ENCODE peak calls at places on chromosomes 2 and 18, in six cellular contexts. Z, L, W, J, X and P are unnamed samples. For H4K20me1, the result is how much of the 10 kb centered on the place peaks cover.

GRCh38 chr2:44742054-44742453 is 199.4 kb upstream of the SIX3 start:
- DNase-seq in Z (no peak), L (no peak), W (no peak), J (no peak), X (no peak), P (no peak)

GRCh38 chr2:189162566-189162965 is 17.0 kb downstream of the COL5A2 start:
- DNase-seq in Z (no peak), L (peak), W (no peak), J (no peak), X (no peak), P (peak)

GRCh38 chr2:67286981-67287759 is 110.0 kb upstream of the ETAA1 start:
- DNase-seq in Z (no peak), L (peak), W (no peak), J (no peak), X (no peak), P (no peak)

GRCh38 chr2:9681427-9681817 is 50.6 kb upstream of the YWHAQ start:
- DNase-seq in Z (no peak), L (no peak), W (peak), J (no peak), X (no peak), P (no peak)

GRCh38 chr2:137838255-137839092 is 125.8 kb upstream of the HNMT start:
- DNase-seq in Z (peak), L (peak), W (peak), J (peak), X (peak), P (peak)

GRCh38 chr18:56382541-56382940 is 255.9 kb downstream of the TXNL1 start:
- DNase-seq in Z (no peak), L (peak), W (no peak), J (no peak), X (peak), P (no peak)

GRCh38 chr2:100011272-100011711 is 131.1 kb downstream of the AFF3 start:
- DNase-seq in Z (peak), L (peak), W (no peak), J (no peak), X (no peak), P (peak)

GRCh38 chr2:206212673-206213513 is 53.2 kb downstream of the EEF1B2 start:
- DNase-seq in Z (peak), L (peak), W (peak), J (no peak), X (no peak), P (no peak)

GRCh38 chr18:45628979-45629958 is 14.0 kb downstream of the SLC14A2 start:
- DNase-seq in Z (peak), L (peak), W (no peak), J (no peak), X (no peak), P (peak)
- H3K4me3 ChIP-seq in Z (no peak), L (no peak), W (no peak), J (no peak), X (no peak), P (no peak)

DNA sequence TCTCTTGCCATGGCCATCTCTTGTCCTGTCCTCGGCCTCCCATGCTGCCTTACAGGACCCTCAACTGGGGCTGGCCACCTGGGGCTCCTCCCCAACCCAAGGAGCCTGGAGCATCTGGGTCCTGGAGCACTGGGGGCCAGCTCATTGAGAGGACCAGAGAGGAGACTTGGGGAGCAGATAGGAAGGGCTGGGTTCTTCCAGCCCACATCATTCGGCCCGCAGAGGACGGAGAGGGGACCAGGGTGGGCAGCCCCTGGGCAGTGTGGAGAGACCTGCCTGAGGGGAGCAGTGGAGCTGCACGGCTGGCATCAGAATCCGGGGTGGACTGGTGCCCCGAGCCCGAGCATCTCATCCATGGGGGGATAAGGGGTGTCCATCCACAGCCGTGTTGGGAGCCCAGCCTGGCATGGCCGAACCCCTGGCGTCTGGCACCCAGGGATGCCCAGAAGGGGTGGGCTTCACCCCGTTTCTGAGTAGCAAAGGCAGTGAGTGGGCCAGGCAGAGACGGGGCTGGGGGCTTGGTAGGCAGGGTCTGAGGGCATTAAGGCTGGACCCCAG is 11.2 kb downstream of the GPC1 start:
- DNase-seq in Z (no peak), L (no peak), W (no peak), J (no peak), X (no peak), P (no peak)
- H4K20me1 ChIP-seq in Z (half or more), L (half or more), W (under half), J (under half), X (half or more), P (half or more)

GRCh38 chr18:8706981-8707940 is 1.9 kb downstream of the MTCL1 start:
- DNase-seq in Z (peak), L (peak), W (peak), J (no peak), X (peak), P (peak)

GRCh38 chr18:8705280-8705940 is at the start of gene MTCL1:
- DNase-seq in Z (no peak), L (peak), W (peak), J (no peak), X (peak), P (peak)

GRCh38 chr18:8706545-8706980 is 1.2 kb downstream of the MTCL1 start:
- DNase-seq in Z (peak), L (no peak), W (no peak), J (no peak), X (peak), P (peak)

GRCh38 chr18:8704361-8705279 is 736 bp upstream of the MTCL1 start:
- DNase-seq in Z (peak), L (peak), W (peak), J (peak), X (peak), P (peak)

DNA sequence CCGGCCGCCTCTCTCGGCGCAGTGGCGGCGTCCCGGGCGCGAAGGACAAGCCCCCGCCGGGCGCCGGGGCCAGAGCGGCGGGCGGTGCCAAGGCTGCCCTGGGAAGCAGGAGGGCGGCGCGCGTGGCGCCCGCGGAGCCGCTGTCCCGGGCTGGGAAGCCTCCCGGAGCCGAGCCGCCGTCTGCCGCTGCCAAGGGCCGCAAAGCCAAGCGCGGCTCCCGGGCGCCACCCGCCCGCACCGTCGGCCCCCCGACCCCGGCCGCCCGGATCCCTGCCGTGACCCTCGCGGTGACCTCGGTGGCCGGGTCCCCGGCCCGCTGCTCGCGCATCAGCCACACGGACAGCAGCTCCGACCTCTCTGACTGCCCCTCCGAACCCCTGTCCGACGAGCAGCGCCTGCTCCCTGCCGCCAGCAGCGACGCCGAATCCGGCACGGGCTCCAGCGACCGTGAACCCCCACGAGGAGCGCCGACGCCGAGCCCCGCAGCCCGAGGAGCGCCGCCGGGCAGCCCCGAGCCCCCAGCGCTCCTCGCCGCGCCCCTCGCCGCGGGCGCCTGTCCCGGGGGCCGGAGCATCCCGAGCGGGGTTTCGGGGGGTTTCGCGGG is 687 bp downstream of the MTCL1 start:
- DNase-seq in Z (no peak), L (no peak), W (peak), J (no peak), X (peak), P (peak)
- H3K4me3 ChIP-seq in Z (peak), L (peak), W (peak), J (peak), X (peak), P (peak)

DNA sequence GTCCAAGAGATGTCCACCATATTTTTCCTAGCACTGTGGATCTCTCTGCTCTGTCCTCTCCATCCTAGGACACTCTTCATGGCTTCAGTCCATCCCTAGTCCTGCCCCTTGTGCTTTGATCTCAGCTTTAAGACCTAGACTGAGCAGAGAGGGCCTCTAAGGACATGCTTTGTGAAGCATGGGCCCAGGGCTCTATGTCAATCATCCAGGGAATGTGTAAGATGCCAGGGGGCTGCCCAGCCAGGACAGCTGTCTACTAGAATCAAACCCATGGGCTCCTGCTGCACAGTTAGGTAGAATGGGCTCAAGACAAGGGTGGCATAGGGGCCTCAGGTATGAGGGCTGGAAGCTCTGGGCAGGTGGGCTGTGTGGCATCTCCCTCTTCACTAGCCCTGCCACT is 24.9 kb downstream of the TET3 start:
- DNase-seq in Z (no peak), L (no peak), W (no peak), J (no peak), X (no peak), P (no peak)
- H4K20me1 ChIP-seq in Z (half or more), L (half or more), W (under half), J (under half), X (half or more), P (under half)

DNA sequence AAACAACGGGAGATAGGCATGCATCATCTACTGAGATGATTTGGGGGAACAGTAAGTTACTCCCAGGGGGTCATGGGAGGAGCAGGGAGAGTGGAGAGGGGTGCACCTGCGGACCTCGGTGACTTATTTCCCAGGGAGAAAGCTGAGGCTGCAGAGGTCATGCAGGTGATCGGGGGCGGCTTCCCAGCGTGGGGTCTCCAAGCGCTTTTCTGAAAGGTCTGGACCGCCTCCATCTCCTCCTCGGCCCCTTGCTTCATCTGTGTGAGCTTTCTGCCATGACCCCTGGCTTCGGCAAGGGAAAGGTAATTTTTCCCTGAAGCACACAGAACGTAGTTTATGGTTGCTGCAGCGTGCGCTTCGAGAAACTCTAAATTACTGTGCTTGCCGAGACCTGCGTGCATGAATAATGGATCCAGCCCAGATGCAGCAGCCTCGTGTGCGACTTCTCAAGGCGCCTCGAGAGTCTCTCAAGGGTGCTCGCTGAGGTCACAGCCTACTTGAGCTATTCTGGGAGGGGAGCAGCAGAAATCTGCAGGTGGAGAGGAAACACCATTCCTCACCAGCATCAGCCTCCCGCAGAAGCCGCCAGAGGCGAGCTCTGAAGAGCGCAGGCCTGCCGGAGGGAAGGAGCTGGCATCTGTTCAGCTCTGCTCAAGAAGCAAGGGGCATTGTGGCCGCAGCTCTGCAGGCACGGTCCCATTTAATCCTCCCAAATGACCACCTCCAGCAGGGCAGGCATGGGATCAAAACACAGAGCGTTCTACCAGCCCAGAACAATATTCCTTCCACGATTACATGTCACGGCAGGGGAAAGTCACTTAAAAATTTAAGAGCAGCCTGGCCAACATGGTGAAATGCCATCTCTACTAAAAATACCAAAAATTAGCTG is 308.4 kb upstream of the MYT1L start:
- DNase-seq in Z (no peak), L (no peak), W (no peak), J (no peak), X (no peak), P (no peak)
- H3K4me3 ChIP-seq in Z (no peak), L (no peak), W (no peak), J (no peak), X (no peak), P (no peak)

GRCh38 chr2:127275789-127276188 is 18.2 kb downstream of the ERCC3 start:
- DNase-seq in Z (no peak), L (no peak), W (no peak), J (no peak), X (no peak), P (no peak)
- H4K20me1 ChIP-seq in Z (under half), L (under half), W (under half), J (under half), X (under half), P (under half)